ENCODE peak calls at places on chromosomes 7 and 10, in six cellular contexts. One of them, this sample, is unnamed.

GRCh38 chr7:66265566-66265965 is 60.4 kb downstream of the TPST1 start:
- DNase-seq in mesendoderm: peak
- DNase-seq in H9: no peak
- DNase-seq in IMR-90: peak
- DNase-seq in neuronal stem cell: no peak
- DNase-seq in mesenchymal stem cell: peak
- DNase-seq in this sample: no peak

GRCh38 chr10:14153570-14154055 is 177.1 kb downstream of the FRMD4A start:
- DNase-seq in mesendoderm: peak
- DNase-seq in H9: peak
- DNase-seq in IMR-90: peak
- DNase-seq in neuronal stem cell: no peak
- DNase-seq in mesenchymal stem cell: peak
- DNase-seq in this sample: no peak

GRCh38 chr7:55538538-55538937 is 33.8 kb downstream of the VOPP1 start:
- DNase-seq in mesendoderm: no peak
- DNase-seq in H9: no peak
- DNase-seq in IMR-90: peak
- DNase-seq in neuronal stem cell: no peak
- DNase-seq in mesenchymal stem cell: peak
- DNase-seq in this sample: peak

GRCh38 chr7:54811016-54811924 is 52.3 kb upstream of the SEC61G start:
- DNase-seq in mesendoderm: no peak
- DNase-seq in H9: no peak
- DNase-seq in IMR-90: peak
- DNase-seq in neuronal stem cell: no peak
- DNase-seq in mesenchymal stem cell: peak
- DNase-seq in this sample: no peak

GRCh38 chr10:124721295-124722052 is 22.7 kb downstream of the FAM53B start:
- DNase-seq in mesendoderm: no peak
- DNase-seq in H9: no peak
- DNase-seq in IMR-90: no peak
- DNase-seq in neuronal stem cell: no peak
- DNase-seq in mesenchymal stem cell: no peak
- DNase-seq in this sample: no peak

GRCh38 chr7:135420786-135421185 is 89.1 kb downstream of the CNOT4 start:
- DNase-seq in mesendoderm: no peak
- DNase-seq in H9: no peak
- DNase-seq in IMR-90: peak
- DNase-seq in neuronal stem cell: no peak
- DNase-seq in mesenchymal stem cell: no peak
- DNase-seq in this sample: peak

GRCh38 chr7:70636169-70636568 is 495.8 kb upstream of the GALNT17 start:
- DNase-seq in mesendoderm: no peak
- DNase-seq in H9: no peak
- DNase-seq in IMR-90: no peak
- DNase-seq in neuronal stem cell: no peak
- DNase-seq in mesenchymal stem cell: no peak
- DNase-seq in this sample: no peak

GRCh38 chr7:148456351-148456750 is 134.2 kb upstream of the C7orf33 start:
- DNase-seq in mesendoderm: no peak
- DNase-seq in H9: no peak
- DNase-seq in IMR-90: no peak
- DNase-seq in neuronal stem cell: no peak
- DNase-seq in mesenchymal stem cell: no peak
- DNase-seq in this sample: no peak

GRCh38 chr7:94296886-94297285 is 97.8 kb upstream of the COL1A2 start:
- DNase-seq in mesendoderm: no peak
- DNase-seq in H9: no peak
- DNase-seq in IMR-90: no peak
- DNase-seq in neuronal stem cell: no peak
- DNase-seq in mesenchymal stem cell: no peak
- DNase-seq in this sample: no peak

GRCh38 chr10:46557319-46558140 is 1.1 kb upstream of the GPRIN2 start:
- DNase-seq in mesendoderm: no peak
- DNase-seq in H9: peak
- DNase-seq in IMR-90: no peak
- DNase-seq in neuronal stem cell: no peak
- DNase-seq in mesenchymal stem cell: no peak
- DNase-seq in this sample: no peak
- H2BK120ac ChIP-seq in mesendoderm: no peak
- H2BK120ac ChIP-seq in H9: no peak
- H2BK120ac ChIP-seq in IMR-90: no peak
- H2BK120ac ChIP-seq in neuronal stem cell: peak
- H2BK120ac ChIP-seq in mesenchymal stem cell: no peak
- H2BK120ac ChIP-seq in this sample: no peak

GRCh38 chr10:119832956-119833355 is 39.7 kb downstream of the MCMBP start:
- DNase-seq in mesendoderm: no peak
- DNase-seq in H9: no peak
- DNase-seq in IMR-90: no peak
- DNase-seq in neuronal stem cell: no peak
- DNase-seq in mesenchymal stem cell: no peak
- DNase-seq in this sample: no peak
- H3K4me2 ChIP-seq in mesendoderm: no peak
- H3K4me2 ChIP-seq in H9: no peak
- H3K4me2 ChIP-seq in IMR-90: no peak
- H3K4me2 ChIP-seq in neuronal stem cell: no peak
- H3K4me2 ChIP-seq in mesenchymal stem cell: no peak
- H3K4me2 ChIP-seq in this sample: no peak

GRCh38 chr7:1086588-1087461 is 1.1 kb upstream of the GPER1 start:
- DNase-seq in mesendoderm: peak
- DNase-seq in H9: peak
- DNase-seq in IMR-90: peak
- DNase-seq in neuronal stem cell: peak
- DNase-seq in mesenchymal stem cell: peak
- DNase-seq in this sample: peak
- H3K9ac ChIP-seq in mesendoderm: peak
- H3K9ac ChIP-seq in H9: no peak
- H3K9ac ChIP-seq in IMR-90: peak
- H3K9ac ChIP-seq in neuronal stem cell: peak
- H3K9ac ChIP-seq in mesenchymal stem cell: peak
- H3K9ac ChIP-seq in this sample: no peak

GRCh38 chr10:110872145-110872983 is 636 bp downstream of the PDCD4 start:
- DNase-seq in mesendoderm: peak
- DNase-seq in H9: peak
- DNase-seq in IMR-90: peak
- DNase-seq in neuronal stem cell: peak
- DNase-seq in mesenchymal stem cell: peak
- DNase-seq in this sample: peak

GRCh38 chr10:110872984-110873569 is 1.3 kb downstream of the PDCD4 start:
- DNase-seq in mesendoderm: no peak
- DNase-seq in H9: no peak
- DNase-seq in IMR-90: no peak
- DNase-seq in neuronal stem cell: no peak
- DNase-seq in mesenchymal stem cell: peak
- DNase-seq in this sample: no peak

GRCh38 chr10:110868981-110869380 is 2.7 kb upstream of the PDCD4 start:
- DNase-seq in mesendoderm: no peak
- DNase-seq in H9: no peak
- DNase-seq in IMR-90: no peak
- DNase-seq in neuronal stem cell: no peak
- DNase-seq in mesenchymal stem cell: no peak
- DNase-seq in this sample: no peak

GRCh38 chr10:110870823-110871235 is 899 bp upstream of the PDCD4 start:
- DNase-seq in mesendoderm: peak
- DNase-seq in H9: no peak
- DNase-seq in IMR-90: no peak
- DNase-seq in neuronal stem cell: no peak
- DNase-seq in mesenchymal stem cell: peak
- DNase-seq in this sample: no peak

DNA sequence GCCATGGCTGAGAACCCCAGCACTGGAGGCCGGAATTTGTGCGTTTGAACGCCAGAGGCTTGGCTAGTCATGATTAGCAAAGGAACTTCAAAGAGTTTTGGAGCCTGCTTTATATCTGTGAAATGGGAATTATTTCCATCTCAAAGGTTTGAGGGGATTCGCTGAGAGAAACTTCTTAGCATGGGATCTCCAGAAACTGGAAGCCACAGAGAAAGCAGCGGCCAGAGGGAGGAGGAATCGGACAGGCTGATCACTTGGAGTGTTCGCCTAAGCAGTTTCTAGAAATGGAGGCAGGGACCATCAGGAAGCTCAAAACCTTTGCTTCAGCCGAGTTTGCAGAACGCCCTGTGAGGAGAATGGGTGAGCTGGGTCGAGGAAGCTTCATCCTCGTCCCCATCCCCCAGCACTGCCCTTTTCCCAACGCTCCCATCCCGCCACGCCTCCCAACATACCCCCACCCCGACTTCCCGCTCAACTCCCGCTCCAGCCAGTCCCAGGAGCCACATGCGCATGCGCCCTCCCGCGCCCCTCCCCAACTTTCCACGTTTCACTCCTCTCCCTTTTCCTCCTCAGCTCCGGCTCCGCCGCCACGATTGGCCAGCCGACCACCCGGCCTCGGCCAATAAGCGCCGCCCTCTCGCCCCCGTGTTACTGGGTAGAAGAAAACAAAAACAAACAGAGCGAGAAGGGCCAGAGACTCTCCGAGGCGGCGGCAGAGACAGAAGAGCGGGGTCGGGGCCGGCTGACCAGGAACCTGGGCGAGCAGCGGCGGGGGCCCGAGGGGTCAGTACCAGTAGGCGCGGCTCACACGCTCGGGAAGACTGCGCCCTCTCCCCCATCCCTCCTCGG is at the start of gene PDCD4:
- DNase-seq in mesendoderm: peak
- DNase-seq in H9: peak
- DNase-seq in IMR-90: peak
- DNase-seq in neuronal stem cell: peak
- DNase-seq in mesenchymal stem cell: peak
- DNase-seq in this sample: peak
- H2BK120ac ChIP-seq in mesendoderm: peak
- H2BK120ac ChIP-seq in H9: peak
- H2BK120ac ChIP-seq in IMR-90: peak
- H2BK120ac ChIP-seq in neuronal stem cell: peak
- H2BK120ac ChIP-seq in mesenchymal stem cell: peak
- H2BK120ac ChIP-seq in this sample: peak

GRCh38 chr7:19480383-19480782 is 228.5 kb downstream of the POLR1F start:
- DNase-seq in mesendoderm: no peak
- DNase-seq in H9: no peak
- DNase-seq in IMR-90: no peak
- DNase-seq in neuronal stem cell: no peak
- DNase-seq in mesenchymal stem cell: no peak
- DNase-seq in this sample: no peak

GRCh38 chr7:19488056-19488455 is 220.8 kb downstream of the POLR1F start:
- DNase-seq in mesendoderm: no peak
- DNase-seq in H9: no peak
- DNase-seq in IMR-90: no peak
- DNase-seq in neuronal stem cell: no peak
- DNase-seq in mesenchymal stem cell: no peak
- DNase-seq in this sample: no peak

DNA sequence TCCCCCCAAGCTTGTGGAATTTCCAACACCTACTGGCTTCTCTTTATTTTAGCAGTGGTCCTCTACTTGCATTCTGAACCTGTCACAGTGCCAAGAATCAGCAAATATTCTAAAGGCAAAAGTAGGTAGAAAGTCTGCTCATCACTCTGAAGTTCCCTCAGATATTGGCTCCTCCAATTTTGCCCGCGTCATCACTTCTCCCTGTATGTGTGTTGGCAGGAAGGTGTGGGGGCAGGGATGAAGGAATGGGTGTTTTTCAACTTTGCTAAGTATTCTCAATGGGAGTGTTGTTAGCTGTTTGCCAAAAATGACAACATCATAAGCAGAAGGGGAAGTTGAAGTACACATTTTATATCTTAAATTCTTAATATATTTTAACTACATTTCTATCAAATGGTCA is 226.2 kb downstream of the POLR1F start:
- DNase-seq in mesendoderm: peak
- DNase-seq in H9: no peak
- DNase-seq in IMR-90: no peak
- DNase-seq in neuronal stem cell: no peak
- DNase-seq in mesenchymal stem cell: no peak
- DNase-seq in this sample: no peak
- H3K4me2 ChIP-seq in mesendoderm: no peak
- H3K4me2 ChIP-seq in H9: no peak
- H3K4me2 ChIP-seq in IMR-90: no peak
- H3K4me2 ChIP-seq in neuronal stem cell: no peak
- H3K4me2 ChIP-seq in mesenchymal stem cell: no peak
- H3K4me2 ChIP-seq in this sample: no peak

GRCh38 chr7:139362302-139362701 is 2.6 kb downstream of the LUC7L2 start:
- DNase-seq in mesendoderm: peak
- DNase-seq in H9: no peak
- DNase-seq in IMR-90: peak
- DNase-seq in neuronal stem cell: no peak
- DNase-seq in mesenchymal stem cell: no peak
- DNase-seq in this sample: no peak
- H3K9ac ChIP-seq in mesendoderm: no peak
- H3K9ac ChIP-seq in H9: peak
- H3K9ac ChIP-seq in IMR-90: no peak
- H3K9ac ChIP-seq in neuronal stem cell: no peak
- H3K9ac ChIP-seq in mesenchymal stem cell: peak
- H3K9ac ChIP-seq in this sample: no peak

DNA sequence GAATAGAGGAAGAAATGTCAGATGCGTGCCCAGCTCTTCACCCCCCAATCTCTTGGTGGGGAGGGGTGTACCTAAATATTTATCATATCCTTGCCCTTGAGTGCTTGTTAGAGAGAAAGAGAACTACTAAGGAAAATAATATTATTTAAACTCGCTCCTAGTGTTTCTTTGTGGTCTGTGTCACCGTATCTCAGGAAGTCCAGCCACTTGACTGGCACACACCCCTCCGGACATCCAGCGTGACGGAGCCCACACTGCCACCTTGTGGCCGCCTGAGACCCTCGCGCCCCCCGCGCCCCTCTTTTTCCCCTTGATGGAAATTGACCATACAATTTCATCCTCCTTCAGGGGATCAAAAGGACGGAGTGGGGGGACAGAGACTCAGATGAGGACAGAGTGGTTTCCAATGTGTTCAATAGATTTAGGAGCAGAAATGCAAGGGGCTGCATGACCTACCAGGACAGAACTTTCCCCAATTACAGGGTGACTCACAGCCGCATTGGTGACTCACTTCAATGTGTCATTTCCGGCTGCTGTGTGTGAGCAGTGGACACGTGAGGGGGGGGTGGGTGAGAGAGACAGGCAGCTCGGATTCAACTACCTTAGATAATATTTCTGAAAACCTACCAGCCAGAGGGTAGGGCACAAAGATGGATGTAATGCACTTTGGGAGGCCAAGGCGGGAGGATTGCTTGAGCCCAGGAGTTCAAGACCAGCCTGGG is 11.4 kb downstream of the SERPINE1 start:
- DNase-seq in mesendoderm: peak
- DNase-seq in H9: peak
- DNase-seq in IMR-90: peak
- DNase-seq in neuronal stem cell: no peak
- DNase-seq in mesenchymal stem cell: peak
- DNase-seq in this sample: peak
- H2BK120ac ChIP-seq in mesendoderm: no peak
- H2BK120ac ChIP-seq in H9: no peak
- H2BK120ac ChIP-seq in IMR-90: peak
- H2BK120ac ChIP-seq in neuronal stem cell: no peak
- H2BK120ac ChIP-seq in mesenchymal stem cell: peak
- H2BK120ac ChIP-seq in this sample: no peak

This sample was measured in trophoblast cell.